ENCODE peak calls at places on chromosomes 11 and 22, in eight cellular contexts. O is GM23338; R is fibroblast of villous mesenchyme; V is CD8-positive, alpha-beta memory T cell; B is colonic mucosa; N is aorta; F is body of pancreas; E is skeletal muscle cell. Z is an unnamed sample.

GRCh38 chr11:12746593-12747097 is 72.4 kb downstream of the TEAD1 start:
- DNase-seq in O (peak), R (peak), V (no peak), B (no peak), N (peak), F (peak), E (peak), Z (no peak)

GRCh38 chr11:37076866-37077265 is 478.8 kb upstream of the RAG2 start:
- DNase-seq in O (no peak), R (no peak), V (no peak), B (no peak), N (no peak), F (no peak), E (no peak), Z (no peak)

GRCh38 chr11:111302298-111302697 is 4.0 kb downstream of the POU2AF3 start:
- DNase-seq in O (no peak), R (no peak), V (no peak), B (peak), N (no peak), F (peak), E (no peak), Z (no peak)

GRCh38 chr11:74057251-74058151 is 48.6 kb upstream of the UCP3 start:
- DNase-seq in O (no peak), R (peak), V (no peak), B (no peak), N (no peak), F (no peak), E (no peak), Z (no peak)

GRCh38 chr11:1693327-1694063 is 3.5 kb upstream of the KRTAP5-6 start:
- DNase-seq in O (peak), R (peak), V (peak), B (peak), N (peak), F (peak), E (peak), Z (peak)

GRCh38 chr11:59960502-59961381 is 3.1 kb upstream of the OOSP4A start:
- DNase-seq in O (no peak), R (no peak), V (no peak), B (peak), N (no peak), F (no peak), E (no peak), Z (no peak)

GRCh38 chr11:77198440-77198849 is 70.4 kb downstream of the MYO7A start:
- DNase-seq in O (peak), R (peak), V (no peak), B (no peak), N (peak), F (peak), E (no peak), Z (no peak)

GRCh38 chr11:66950113-66950535 is 8.1 kb downstream of the PC start:
- DNase-seq in O (peak), R (peak), V (no peak), B (peak), N (no peak), F (peak), E (no peak), Z (no peak)

GRCh38 chr11:114317738-114318137 is 21.5 kb downstream of the NNMT start:
- DNase-seq in O (peak), R (peak), V (no peak), B (peak), N (peak), F (no peak), E (no peak), Z (no peak)

DNA sequence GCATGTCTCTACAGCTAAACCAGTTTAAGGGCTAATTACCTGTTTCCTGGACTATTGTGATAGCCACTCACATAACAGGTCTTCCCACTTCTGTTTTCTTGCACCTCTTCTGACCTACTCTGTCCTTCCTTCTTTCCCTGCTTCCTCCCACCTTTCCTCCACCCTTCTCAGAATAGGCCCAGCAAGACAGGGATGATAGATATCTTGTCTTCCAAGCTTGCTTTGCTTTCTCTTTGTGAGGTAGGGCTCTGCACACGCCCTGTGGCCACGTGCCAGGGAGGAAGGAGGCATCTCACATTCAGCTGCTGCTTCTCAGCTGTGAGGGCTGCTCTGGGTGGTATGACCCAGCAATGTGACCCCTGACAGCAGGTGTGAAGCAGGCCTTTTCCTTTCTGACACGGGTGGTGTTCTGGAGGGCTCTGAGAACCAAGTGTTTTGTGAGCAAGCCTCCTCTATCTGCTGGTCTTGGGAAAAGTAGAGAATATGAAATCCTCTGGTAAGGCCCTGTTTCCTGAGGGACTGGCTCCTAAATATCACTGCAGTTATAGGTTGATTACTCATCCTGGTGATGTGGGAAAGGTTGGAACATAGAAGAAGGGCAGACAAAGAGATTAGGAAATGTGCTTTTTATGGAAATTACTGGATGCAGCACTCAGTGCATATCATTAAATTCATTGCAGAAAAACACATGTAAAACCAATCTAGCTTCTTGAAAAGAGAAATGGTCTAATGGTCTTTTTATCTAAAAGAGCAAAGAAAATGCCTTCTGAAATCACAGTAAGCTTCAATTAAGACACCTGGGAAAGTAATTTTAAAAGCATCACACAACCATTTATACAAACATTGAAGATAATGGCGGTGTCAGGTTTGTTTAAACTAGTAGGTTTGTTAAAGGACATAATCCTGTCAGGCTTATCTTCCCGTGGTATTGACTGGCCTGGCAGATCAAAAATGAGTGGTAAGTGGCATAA is 8.5 kb downstream of the AMOTL1 start:
- DNase-seq in O (no peak), R (peak), V (no peak), B (no peak), N (no peak), F (peak), E (peak), Z (no peak)
- H3K4me3 ChIP-seq in O (no peak), R (no peak), V (no peak), B (no peak), N (no peak), F (no peak), E (no peak), Z (no peak)

GRCh38 chr11:109223441-109223840 is 198.5 kb upstream of the C11orf87 start:
- DNase-seq in O (no peak), R (no peak), V (no peak), B (no peak), N (no peak), F (no peak), E (no peak), Z (no peak)
- H3K4me3 ChIP-seq in O (no peak), R (no peak), V (no peak), B (no peak), N (no peak), F (no peak), E (no peak), Z (no peak)

GRCh38 chr22:29330753-29331152 is 15.3 kb upstream of the RASL10A start:
- DNase-seq in O (no peak), R (peak), V (no peak), B (no peak), N (peak), F (no peak), E (peak), Z (no peak)

GRCh38 chr22:29331213-29331612 is 15.7 kb upstream of the RASL10A start:
- DNase-seq in O (no peak), R (no peak), V (no peak), B (no peak), N (no peak), F (no peak), E (no peak), Z (no peak)

GRCh38 chr22:29330291-29330690 is 14.8 kb upstream of the RASL10A start:
- DNase-seq in O (no peak), R (no peak), V (no peak), B (no peak), N (no peak), F (no peak), E (no peak), Z (no peak)

GRCh38 chr22:29332886-29333496 is 17.5 kb upstream of the RASL10A start:
- DNase-seq in O (no peak), R (no peak), V (no peak), B (no peak), N (no peak), F (no peak), E (no peak), Z (no peak)

GRCh38 chr22:29331658-29332300 is 16.3 kb upstream of the RASL10A start:
- DNase-seq in O (no peak), R (no peak), V (no peak), B (no peak), N (no peak), F (no peak), E (no peak), Z (no peak)
- H3K4me3 ChIP-seq in O (no peak), R (no peak), V (no peak), B (no peak), N (no peak), F (no peak), E (no peak), Z (no peak)

DNA sequence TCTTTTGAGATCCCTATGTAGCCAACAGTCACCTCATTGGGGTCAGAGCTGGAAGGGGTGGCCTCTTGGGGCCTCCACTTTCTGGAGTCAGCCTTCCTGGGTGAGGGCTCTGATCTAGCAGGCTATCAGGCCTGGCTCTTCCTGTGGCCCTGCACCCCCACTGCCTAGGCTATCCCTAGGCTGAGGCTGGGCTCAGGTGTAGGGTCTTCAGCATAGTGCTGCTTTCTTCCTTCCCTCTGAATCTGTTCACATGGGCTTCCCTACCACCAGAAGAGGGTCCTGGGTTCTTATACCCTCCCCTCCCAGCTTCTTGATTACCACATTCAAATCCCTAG is 456 bp upstream of the SPI1 start:
- DNase-seq in O (no peak), R (no peak), V (no peak), B (no peak), N (no peak), F (no peak), E (no peak), Z (no peak)
- H3K4me3 ChIP-seq in O (no peak), R (no peak), V (no peak), B (no peak), N (no peak), F (no peak), E (no peak), Z (no peak)

Z was measured in effector memory CD4-positive, alpha-beta T cell.